ENCODE peak calls at places on chromosomes 16 and 17, in ten cellular contexts. One of them, this sample, is unnamed.

GRCh38 chr16:1772908-1773702 is at the start of gene MRPS34:
- DNase-seq in uterus: peak; percentile 78
- DNase-seq in GM23248: peak; percentile 94
- DNase-seq in right cardiac atrium: peak; percentile 93
- DNase-seq in hepatocyte: peak; percentile 93
- DNase-seq in colonic mucosa: peak; percentile 85
- DNase-seq in ascending aorta: no peak
- DNase-seq in IMR-90: peak; percentile 83
- DNase-seq in CD8-positive, alpha-beta T cell: peak; percentile 78
- DNase-seq in astrocyte: peak; percentile 75
- DNase-seq in this sample: peak; percentile 85

GRCh38 chr17:76492250-76492988 is 8.8 kb downstream of the RHBDF2 start:
- DNase-seq in uterus: no peak
- DNase-seq in GM23248: no peak
- DNase-seq in right cardiac atrium: no peak
- DNase-seq in hepatocyte: no peak
- DNase-seq in colonic mucosa: peak; percentile 76
- DNase-seq in ascending aorta: no peak
- DNase-seq in IMR-90: no peak
- DNase-seq in CD8-positive, alpha-beta T cell: no peak
- DNase-seq in astrocyte: no peak
- DNase-seq in this sample: no peak

GRCh38 chr16:69522732-69523404 is 42.9 kb upstream of the NFAT5 start:
- DNase-seq in uterus: no peak
- DNase-seq in GM23248: no peak
- DNase-seq in right cardiac atrium: no peak
- DNase-seq in hepatocyte: no peak
- DNase-seq in colonic mucosa: no peak
- DNase-seq in ascending aorta: no peak
- DNase-seq in IMR-90: no peak
- DNase-seq in CD8-positive, alpha-beta T cell: no peak
- DNase-seq in astrocyte: no peak
- DNase-seq in this sample: no peak

GRCh38 chr17:48596735-48597491 is 3.3 kb upstream of the HOXB5 start:
- DNase-seq in uterus: no peak
- DNase-seq in GM23248: peak; percentile 55
- DNase-seq in right cardiac atrium: no peak
- DNase-seq in hepatocyte: no peak
- DNase-seq in colonic mucosa: no peak
- DNase-seq in ascending aorta: no peak
- DNase-seq in IMR-90: peak; percentile 89
- DNase-seq in CD8-positive, alpha-beta T cell: no peak
- DNase-seq in astrocyte: no peak
- DNase-seq in this sample: no peak

GRCh38 chr17:71634376-71634775 is 486.4 kb upstream of the SOX9 start:
- DNase-seq in uterus: no peak
- DNase-seq in GM23248: no peak
- DNase-seq in right cardiac atrium: no peak
- DNase-seq in hepatocyte: no peak
- DNase-seq in colonic mucosa: no peak
- DNase-seq in ascending aorta: no peak
- DNase-seq in IMR-90: no peak
- DNase-seq in CD8-positive, alpha-beta T cell: no peak
- DNase-seq in astrocyte: no peak
- DNase-seq in this sample: no peak

GRCh38 chr16:58409316-58409973 is 17.2 kb downstream of the GINS3 start:
- DNase-seq in uterus: peak; percentile 35
- DNase-seq in GM23248: peak; percentile 69
- DNase-seq in right cardiac atrium: peak; percentile 82
- DNase-seq in hepatocyte: no peak
- DNase-seq in colonic mucosa: no peak
- DNase-seq in ascending aorta: no peak
- DNase-seq in IMR-90: peak; percentile 7
- DNase-seq in CD8-positive, alpha-beta T cell: no peak
- DNase-seq in astrocyte: peak; percentile 91
- DNase-seq in this sample: no peak

GRCh38 chr17:81342062-81342699 is 47.1 kb upstream of the SLC38A10 start:
- DNase-seq in uterus: no peak
- DNase-seq in GM23248: peak; percentile 32
- DNase-seq in right cardiac atrium: no peak
- DNase-seq in hepatocyte: peak; percentile 25
- DNase-seq in colonic mucosa: no peak
- DNase-seq in ascending aorta: no peak
- DNase-seq in IMR-90: no peak
- DNase-seq in CD8-positive, alpha-beta T cell: no peak
- DNase-seq in astrocyte: peak; percentile 29
- DNase-seq in this sample: no peak

GRCh38 chr17:946510-947236 is 32.9 kb downstream of the NXN start:
- DNase-seq in uterus: no peak
- DNase-seq in GM23248: no peak
- DNase-seq in right cardiac atrium: no peak
- DNase-seq in hepatocyte: no peak
- DNase-seq in colonic mucosa: no peak
- DNase-seq in ascending aorta: no peak
- DNase-seq in IMR-90: no peak
- DNase-seq in CD8-positive, alpha-beta T cell: no peak
- DNase-seq in astrocyte: no peak
- DNase-seq in this sample: no peak

GRCh38 chr17:8484465-8484864 is 48.8 kb downstream of the NDEL1 start:
- DNase-seq in uterus: no peak
- DNase-seq in GM23248: no peak
- DNase-seq in right cardiac atrium: no peak
- DNase-seq in hepatocyte: no peak
- DNase-seq in colonic mucosa: no peak
- DNase-seq in ascending aorta: no peak
- DNase-seq in IMR-90: no peak
- DNase-seq in CD8-positive, alpha-beta T cell: no peak
- DNase-seq in astrocyte: no peak
- DNase-seq in this sample: no peak

GRCh38 chr16:30741461-30741914 is 6.7 kb upstream of the PHKG2 start:
- DNase-seq in uterus: no peak
- DNase-seq in GM23248: peak; percentile 91
- DNase-seq in right cardiac atrium: no peak
- DNase-seq in hepatocyte: peak; percentile 81
- DNase-seq in colonic mucosa: peak; percentile 70
- DNase-seq in ascending aorta: no peak
- DNase-seq in IMR-90: peak; percentile 92
- DNase-seq in CD8-positive, alpha-beta T cell: no peak
- DNase-seq in astrocyte: peak; percentile 89
- DNase-seq in this sample: no peak

GRCh38 chr16:27880312-27880711 is 183.2 kb downstream of the GSG1L start:
- DNase-seq in uterus: no peak
- DNase-seq in GM23248: no peak
- DNase-seq in right cardiac atrium: no peak
- DNase-seq in hepatocyte: no peak
- DNase-seq in colonic mucosa: no peak
- DNase-seq in ascending aorta: no peak
- DNase-seq in IMR-90: no peak
- DNase-seq in CD8-positive, alpha-beta T cell: no peak
- DNase-seq in astrocyte: no peak
- DNase-seq in this sample: no peak

GRCh38 chr16:1443403-1443973 is 868 bp downstream of the CCDC154 start:
- DNase-seq in uterus: no peak
- DNase-seq in GM23248: no peak
- DNase-seq in right cardiac atrium: no peak
- DNase-seq in hepatocyte: no peak
- DNase-seq in colonic mucosa: no peak
- DNase-seq in ascending aorta: no peak
- DNase-seq in IMR-90: no peak
- DNase-seq in CD8-positive, alpha-beta T cell: no peak
- DNase-seq in astrocyte: no peak
- DNase-seq in this sample: no peak

GRCh38 chr16:86343111-86343642 is 167.2 kb upstream of the FOXF1 start:
- DNase-seq in uterus: peak; percentile 61
- DNase-seq in GM23248: peak; percentile 85
- DNase-seq in right cardiac atrium: peak; percentile 76
- DNase-seq in hepatocyte: peak; percentile 82
- DNase-seq in colonic mucosa: peak; percentile 50
- DNase-seq in ascending aorta: peak; percentile 55
- DNase-seq in IMR-90: peak; percentile 89
- DNase-seq in CD8-positive, alpha-beta T cell: no peak
- DNase-seq in astrocyte: peak; percentile 78
- DNase-seq in this sample: no peak

GRCh38 chr16:35234679-35235078 is 1775.3 kb downstream of the TP53TG3F start:
- DNase-seq in uterus: no peak
- DNase-seq in GM23248: no peak
- DNase-seq in right cardiac atrium: no peak
- DNase-seq in hepatocyte: no peak
- DNase-seq in colonic mucosa: no peak
- DNase-seq in ascending aorta: no peak
- DNase-seq in IMR-90: no peak
- DNase-seq in CD8-positive, alpha-beta T cell: no peak
- DNase-seq in astrocyte: no peak
- DNase-seq in this sample: no peak
- H3K9me3 ChIP-seq in uterus: no peaks in the 10 kb centered on the region
- H3K9me3 ChIP-seq in GM23248: no peaks in the 10 kb centered on the region
- H3K9me3 ChIP-seq in right cardiac atrium: peaks cover 3% of the 10 kb centered on the region
- H3K9me3 ChIP-seq in hepatocyte: no peaks in the 10 kb centered on the region
- H3K9me3 ChIP-seq in colonic mucosa: no peaks in the 10 kb centered on the region
- H3K9me3 ChIP-seq in ascending aorta: no peaks in the 10 kb centered on the region
- H3K9me3 ChIP-seq in IMR-90: peaks cover 26% of the 10 kb centered on the region
- H3K9me3 ChIP-seq in CD8-positive, alpha-beta T cell: no peaks in the 10 kb centered on the region
- H3K9me3 ChIP-seq in astrocyte: peaks cover 36% of the 10 kb centered on the region
- H3K9me3 ChIP-seq in this sample: peaks cover 32% of the 10 kb centered on the region

GRCh38 chr17:50916026-50916707 is 50.0 kb upstream of the TOB1 start:
- DNase-seq in uterus: no peak
- DNase-seq in GM23248: peak; percentile 36
- DNase-seq in right cardiac atrium: no peak
- DNase-seq in hepatocyte: no peak
- DNase-seq in colonic mucosa: no peak
- DNase-seq in ascending aorta: no peak
- DNase-seq in IMR-90: peak; percentile 10
- DNase-seq in CD8-positive, alpha-beta T cell: no peak
- DNase-seq in astrocyte: no peak
- DNase-seq in this sample: no peak
- H3K27ac ChIP-seq in uterus: no peak overlapping the region
- H3K27ac ChIP-seq in GM23248: no peak overlapping the region
- H3K27ac ChIP-seq in right cardiac atrium: no peak overlapping the region
- H3K27ac ChIP-seq in hepatocyte: no peak overlapping the region
- H3K27ac ChIP-seq in colonic mucosa: peak overlapping the region; percentile 13
- H3K27ac ChIP-seq in ascending aorta: no peak overlapping the region
- H3K27ac ChIP-seq in IMR-90: no peak overlapping the region
- H3K27ac ChIP-seq in CD8-positive, alpha-beta T cell: no peak overlapping the region
- H3K27ac ChIP-seq in astrocyte: no peak overlapping the region
- H3K27ac ChIP-seq in this sample: no peak overlapping the region

GRCh38 chr16:4087990-4088577 is 28.2 kb downstream of the ADCY9 start:
- DNase-seq in uterus: no peak
- DNase-seq in GM23248: no peak
- DNase-seq in right cardiac atrium: no peak
- DNase-seq in hepatocyte: no peak
- DNase-seq in colonic mucosa: no peak
- DNase-seq in ascending aorta: no peak
- DNase-seq in IMR-90: peak; percentile 19
- DNase-seq in CD8-positive, alpha-beta T cell: no peak
- DNase-seq in astrocyte: no peak
- DNase-seq in this sample: no peak

GRCh38 chr16:4089251-4089810 is 26.9 kb downstream of the ADCY9 start:
- DNase-seq in uterus: no peak
- DNase-seq in GM23248: no peak
- DNase-seq in right cardiac atrium: no peak
- DNase-seq in hepatocyte: no peak
- DNase-seq in colonic mucosa: no peak
- DNase-seq in ascending aorta: no peak
- DNase-seq in IMR-90: peak; percentile 16
- DNase-seq in CD8-positive, alpha-beta T cell: no peak
- DNase-seq in astrocyte: no peak
- DNase-seq in this sample: no peak

GRCh38 chr16:4090476-4090875 is 25.8 kb downstream of the ADCY9 start:
- DNase-seq in uterus: peak; percentile 40
- DNase-seq in GM23248: peak; percentile 50
- DNase-seq in right cardiac atrium: peak; percentile 84
- DNase-seq in hepatocyte: no peak
- DNase-seq in colonic mucosa: peak; percentile 56
- DNase-seq in ascending aorta: no peak
- DNase-seq in IMR-90: no peak
- DNase-seq in CD8-positive, alpha-beta T cell: no peak
- DNase-seq in astrocyte: no peak
- DNase-seq in this sample: peak; percentile 56

GRCh38 chr16:4091638-4092037 is 24.6 kb downstream of the ADCY9 start:
- DNase-seq in uterus: no peak
- DNase-seq in GM23248: no peak
- DNase-seq in right cardiac atrium: no peak
- DNase-seq in hepatocyte: no peak
- DNase-seq in colonic mucosa: no peak
- DNase-seq in ascending aorta: no peak
- DNase-seq in IMR-90: no peak
- DNase-seq in CD8-positive, alpha-beta T cell: no peak
- DNase-seq in astrocyte: no peak
- DNase-seq in this sample: no peak

GRCh38 chr16:4089811-4090293 is 26.4 kb downstream of the ADCY9 start:
- DNase-seq in uterus: no peak
- DNase-seq in GM23248: no peak
- DNase-seq in right cardiac atrium: no peak
- DNase-seq in hepatocyte: no peak
- DNase-seq in colonic mucosa: peak; percentile 47
- DNase-seq in ascending aorta: no peak
- DNase-seq in IMR-90: no peak
- DNase-seq in CD8-positive, alpha-beta T cell: no peak
- DNase-seq in astrocyte: no peak
- DNase-seq in this sample: peak; percentile 41
- H3K4me1 ChIP-seq in uterus: no peaks in the 10 kb centered on the region
- H3K4me1 ChIP-seq in GM23248: peaks cover 19% of the 10 kb centered on the region
- H3K4me1 ChIP-seq in right cardiac atrium: peaks cover 3% of the 10 kb centered on the region
- H3K4me1 ChIP-seq in hepatocyte: peaks cover 26% of the 10 kb centered on the region
- H3K4me1 ChIP-seq in colonic mucosa: no peaks in the 10 kb centered on the region
- H3K4me1 ChIP-seq in ascending aorta: peaks cover 51% of the 10 kb centered on the region
- H3K4me1 ChIP-seq in IMR-90: peaks cover 19% of the 10 kb centered on the region
- H3K4me1 ChIP-seq in CD8-positive, alpha-beta T cell: no peaks in the 10 kb centered on the region
- H3K4me1 ChIP-seq in astrocyte: no peaks in the 10 kb centered on the region
- H3K4me1 ChIP-seq in this sample: peaks cover 5% of the 10 kb centered on the region

GRCh38 chr16:35910409-35910808 is 2451.0 kb downstream of the TP53TG3F start:
- DNase-seq in uterus: no peak
- DNase-seq in GM23248: no peak
- DNase-seq in right cardiac atrium: no peak
- DNase-seq in hepatocyte: no peak
- DNase-seq in colonic mucosa: no peak
- DNase-seq in ascending aorta: no peak
- DNase-seq in IMR-90: no peak
- DNase-seq in CD8-positive, alpha-beta T cell: no peak
- DNase-seq in astrocyte: no peak
- DNase-seq in this sample: no peak

GRCh38 chr16:35911899-35912298 is 2452.5 kb downstream of the TP53TG3F start:
- DNase-seq in uterus: no peak
- DNase-seq in GM23248: no peak
- DNase-seq in right cardiac atrium: no peak
- DNase-seq in hepatocyte: no peak
- DNase-seq in colonic mucosa: no peak
- DNase-seq in ascending aorta: no peak
- DNase-seq in IMR-90: no peak
- DNase-seq in CD8-positive, alpha-beta T cell: no peak
- DNase-seq in astrocyte: no peak
- DNase-seq in this sample: no peak

GRCh38 chr16:35908152-35908551 is 2448.7 kb downstream of the TP53TG3F start:
- DNase-seq in uterus: no peak
- DNase-seq in GM23248: no peak
- DNase-seq in right cardiac atrium: no peak
- DNase-seq in hepatocyte: no peak
- DNase-seq in colonic mucosa: no peak
- DNase-seq in ascending aorta: no peak
- DNase-seq in IMR-90: no peak
- DNase-seq in CD8-positive, alpha-beta T cell: no peak
- DNase-seq in astrocyte: no peak
- DNase-seq in this sample: no peak

GRCh38 chr16:35908942-35909341 is 2449.5 kb downstream of the TP53TG3F start:
- DNase-seq in uterus: no peak
- DNase-seq in GM23248: no peak
- DNase-seq in right cardiac atrium: no peak
- DNase-seq in hepatocyte: no peak
- DNase-seq in colonic mucosa: no peak
- DNase-seq in ascending aorta: no peak
- DNase-seq in IMR-90: no peak
- DNase-seq in CD8-positive, alpha-beta T cell: no peak
- DNase-seq in astrocyte: no peak
- DNase-seq in this sample: no peak

GRCh38 chr16:35909351-35909954 is 2450.0 kb downstream of the TP53TG3F start:
- DNase-seq in uterus: no peak
- DNase-seq in GM23248: no peak
- DNase-seq in right cardiac atrium: no peak
- DNase-seq in hepatocyte: no peak
- DNase-seq in colonic mucosa: no peak
- DNase-seq in ascending aorta: no peak
- DNase-seq in IMR-90: no peak
- DNase-seq in CD8-positive, alpha-beta T cell: no peak
- DNase-seq in astrocyte: no peak
- DNase-seq in this sample: no peak
- H3K9me3 ChIP-seq in uterus: no peaks in the 10 kb centered on the region
- H3K9me3 ChIP-seq in GM23248: no peaks in the 10 kb centered on the region
- H3K9me3 ChIP-seq in right cardiac atrium: no peaks in the 10 kb centered on the region
- H3K9me3 ChIP-seq in hepatocyte: no peaks in the 10 kb centered on the region
- H3K9me3 ChIP-seq in colonic mucosa: no peaks in the 10 kb centered on the region
- H3K9me3 ChIP-seq in ascending aorta: no peaks in the 10 kb centered on the region
- H3K9me3 ChIP-seq in IMR-90: peaks cover 31% of the 10 kb centered on the region
- H3K9me3 ChIP-seq in CD8-positive, alpha-beta T cell: no peaks in the 10 kb centered on the region
- H3K9me3 ChIP-seq in astrocyte: peaks cover 9% of the 10 kb centered on the region
- H3K9me3 ChIP-seq in this sample: no peaks in the 10 kb centered on the region

This sample was measured in left lung.